ENCODE peak calls at places on chromosomes 12 and 14, in eight cellular contexts. One of them, this sample, is unnamed. For H3K4me1, the result is how much of the 10 kb centered on the place peaks cover.

GRCh38 chr14:61539631-61540030 is 155.7 kb upstream of the HIF1A start:
- DNase-seq in mammary epithelial cell: no peak
- DNase-seq in CD8-positive, alpha-beta T cell: no peak
- DNase-seq in adrenal gland: no peak
- DNase-seq in IMR-90: no peak
- DNase-seq in HCT116: no peak
- DNase-seq in lower lobe of right lung: no peak
- DNase-seq in PC-9: no peak
- DNase-seq in this sample: no peak

GRCh38 chr12:81644503-81644902 is 114.6 kb downstream of the PPFIA2 start:
- DNase-seq in mammary epithelial cell: peak
- DNase-seq in CD8-positive, alpha-beta T cell: no peak
- DNase-seq in adrenal gland: no peak
- DNase-seq in IMR-90: peak
- DNase-seq in HCT116: peak
- DNase-seq in lower lobe of right lung: no peak
- DNase-seq in PC-9: no peak
- DNase-seq in this sample: no peak

GRCh38 chr12:3325736-3326135 is 165.3 kb upstream of the PRMT8 start:
- DNase-seq in mammary epithelial cell: no peak
- DNase-seq in CD8-positive, alpha-beta T cell: no peak
- DNase-seq in adrenal gland: no peak
- DNase-seq in IMR-90: no peak
- DNase-seq in HCT116: no peak
- DNase-seq in lower lobe of right lung: no peak
- DNase-seq in PC-9: no peak
- DNase-seq in this sample: no peak

GRCh38 chr12:13210022-13210539 is 13.6 kb downstream of the EMP1 start:
- DNase-seq in mammary epithelial cell: no peak
- DNase-seq in CD8-positive, alpha-beta T cell: no peak
- DNase-seq in adrenal gland: no peak
- DNase-seq in IMR-90: no peak
- DNase-seq in HCT116: no peak
- DNase-seq in lower lobe of right lung: no peak
- DNase-seq in PC-9: no peak
- DNase-seq in this sample: no peak

GRCh38 chr14:91063119-91063518 is 2.7 kb upstream of the RPS6KA5 start:
- DNase-seq in mammary epithelial cell: peak
- DNase-seq in CD8-positive, alpha-beta T cell: no peak
- DNase-seq in adrenal gland: no peak
- DNase-seq in IMR-90: no peak
- DNase-seq in HCT116: no peak
- DNase-seq in lower lobe of right lung: no peak
- DNase-seq in PC-9: no peak
- DNase-seq in this sample: no peak

GRCh38 chr14:83133986-83134664 is 1600.5 kb upstream of the SEL1L start:
- DNase-seq in mammary epithelial cell: no peak
- DNase-seq in CD8-positive, alpha-beta T cell: no peak
- DNase-seq in adrenal gland: no peak
- DNase-seq in IMR-90: no peak
- DNase-seq in HCT116: no peak
- DNase-seq in lower lobe of right lung: no peak
- DNase-seq in PC-9: no peak
- DNase-seq in this sample: no peak

GRCh38 chr14:91253795-91254323 is 9.4 kb upstream of the GPR68 start:
- DNase-seq in mammary epithelial cell: no peak
- DNase-seq in CD8-positive, alpha-beta T cell: no peak
- DNase-seq in adrenal gland: no peak
- DNase-seq in IMR-90: no peak
- DNase-seq in HCT116: no peak
- DNase-seq in lower lobe of right lung: no peak
- DNase-seq in PC-9: no peak
- DNase-seq in this sample: no peak

GRCh38 chr12:111429760-111430417 is 24.2 kb downstream of the SH2B3 start:
- DNase-seq in mammary epithelial cell: no peak
- DNase-seq in CD8-positive, alpha-beta T cell: peak
- DNase-seq in adrenal gland: no peak
- DNase-seq in IMR-90: no peak
- DNase-seq in HCT116: no peak
- DNase-seq in lower lobe of right lung: no peak
- DNase-seq in PC-9: no peak
- DNase-seq in this sample: no peak

GRCh38 chr14:61872452-61872851 is 110.2 kb downstream of the SNAPC1 start:
- DNase-seq in mammary epithelial cell: no peak
- DNase-seq in CD8-positive, alpha-beta T cell: no peak
- DNase-seq in adrenal gland: no peak
- DNase-seq in IMR-90: no peak
- DNase-seq in HCT116: no peak
- DNase-seq in lower lobe of right lung: no peak
- DNase-seq in PC-9: no peak
- DNase-seq in this sample: no peak

GRCh38 chr12:102356690-102357089 is 123.7 kb downstream of the IGF1 start:
- DNase-seq in mammary epithelial cell: no peak
- DNase-seq in CD8-positive, alpha-beta T cell: no peak
- DNase-seq in adrenal gland: no peak
- DNase-seq in IMR-90: no peak
- DNase-seq in HCT116: no peak
- DNase-seq in lower lobe of right lung: no peak
- DNase-seq in PC-9: no peak
- DNase-seq in this sample: no peak

GRCh38 chr14:104731249-104731924 is 7.4 kb downstream of the ADSS1 start:
- DNase-seq in mammary epithelial cell: no peak
- DNase-seq in CD8-positive, alpha-beta T cell: no peak
- DNase-seq in adrenal gland: no peak
- DNase-seq in IMR-90: no peak
- DNase-seq in HCT116: no peak
- DNase-seq in lower lobe of right lung: no peak
- DNase-seq in PC-9: no peak
- DNase-seq in this sample: no peak
- TF ChIP-seq CTCF in mammary epithelial cell: peak
- TF ChIP-seq CTCF in CD8-positive, alpha-beta T cell: no peak
- TF ChIP-seq CTCF in adrenal gland: peak
- TF ChIP-seq CTCF in IMR-90: peak
- TF ChIP-seq CTCF in HCT116: peak
- TF ChIP-seq CTCF in lower lobe of right lung: peak
- TF ChIP-seq CTCF in PC-9: peak
- TF ChIP-seq CTCF in this sample: peak

DNA sequence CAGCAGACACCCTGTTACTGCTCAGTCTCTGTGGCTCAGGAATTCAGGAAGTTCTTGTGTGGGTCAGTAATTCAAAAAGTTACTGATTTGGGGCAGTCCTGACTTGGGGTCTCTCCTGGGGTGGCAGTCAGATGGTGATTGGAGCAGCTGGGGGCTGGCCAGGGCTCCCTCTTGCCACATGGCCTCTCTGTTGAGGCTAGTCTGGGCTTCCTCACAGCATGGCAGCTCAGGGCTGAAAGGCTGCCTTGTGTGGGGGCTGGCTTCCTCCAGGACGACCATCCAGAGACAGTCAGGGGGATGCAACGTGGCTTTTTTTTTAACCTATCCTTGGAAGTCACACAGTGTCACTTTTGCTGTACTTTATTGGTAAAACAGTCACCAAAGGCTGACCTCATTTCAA is 61.3 kb downstream of the CACNA1C start:
- DNase-seq in mammary epithelial cell: no peak
- DNase-seq in CD8-positive, alpha-beta T cell: no peak
- DNase-seq in adrenal gland: no peak
- DNase-seq in IMR-90: no peak
- DNase-seq in HCT116: no peak
- DNase-seq in lower lobe of right lung: no peak
- DNase-seq in PC-9: no peak
- DNase-seq in this sample: no peak
- H3K4me1 ChIP-seq in mammary epithelial cell: under half
- H3K4me1 ChIP-seq in CD8-positive, alpha-beta T cell: under half
- H3K4me1 ChIP-seq in adrenal gland: under half
- H3K4me1 ChIP-seq in IMR-90: under half
- H3K4me1 ChIP-seq in HCT116: under half
- H3K4me1 ChIP-seq in lower lobe of right lung: under half
- H3K4me1 ChIP-seq in PC-9: under half
- H3K4me1 ChIP-seq in this sample: under half

GRCh38 chr14:23078692-23079116 is 16.2 kb downstream of the ACIN1 start:
- DNase-seq in mammary epithelial cell: peak
- DNase-seq in CD8-positive, alpha-beta T cell: no peak
- DNase-seq in adrenal gland: peak
- DNase-seq in IMR-90: peak
- DNase-seq in HCT116: no peak
- DNase-seq in lower lobe of right lung: peak
- DNase-seq in PC-9: peak
- DNase-seq in this sample: no peak
- TF ChIP-seq CTCF in mammary epithelial cell: no peak
- TF ChIP-seq CTCF in CD8-positive, alpha-beta T cell: no peak
- TF ChIP-seq CTCF in adrenal gland: peak
- TF ChIP-seq CTCF in IMR-90: peak
- TF ChIP-seq CTCF in HCT116: no peak
- TF ChIP-seq CTCF in lower lobe of right lung: no peak
- TF ChIP-seq CTCF in PC-9: no peak
- TF ChIP-seq CTCF in this sample: peak

GRCh38 chr12:96786808-96787207 is 120.2 kb upstream of the NEDD1 start:
- DNase-seq in mammary epithelial cell: no peak
- DNase-seq in CD8-positive, alpha-beta T cell: no peak
- DNase-seq in adrenal gland: no peak
- DNase-seq in IMR-90: no peak
- DNase-seq in HCT116: no peak
- DNase-seq in lower lobe of right lung: no peak
- DNase-seq in PC-9: no peak
- DNase-seq in this sample: no peak
- H3K4me1 ChIP-seq in mammary epithelial cell: under half
- H3K4me1 ChIP-seq in CD8-positive, alpha-beta T cell: under half
- H3K4me1 ChIP-seq in adrenal gland: under half
- H3K4me1 ChIP-seq in IMR-90: under half
- H3K4me1 ChIP-seq in HCT116: under half
- H3K4me1 ChIP-seq in lower lobe of right lung: under half
- H3K4me1 ChIP-seq in PC-9: under half
- H3K4me1 ChIP-seq in this sample: under half

DNA sequence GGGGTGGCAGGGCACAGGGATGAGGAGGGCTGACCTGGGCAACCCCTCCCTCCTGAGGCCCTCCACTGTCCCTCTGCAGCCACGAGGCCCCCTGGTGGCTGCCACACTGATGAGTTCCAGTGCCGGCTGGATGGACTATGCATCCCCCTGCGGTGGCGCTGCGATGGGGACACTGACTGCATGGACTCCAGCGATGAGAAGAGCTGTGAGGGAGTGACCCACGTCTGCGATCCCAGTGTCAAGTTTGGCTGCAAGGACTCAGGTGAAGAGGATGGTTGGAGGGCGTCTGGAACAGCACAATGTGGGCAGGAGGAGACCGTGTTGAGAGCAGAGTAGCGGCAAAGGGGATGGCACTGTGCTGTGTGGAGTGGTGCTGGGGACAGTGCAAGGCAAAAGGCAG is 25.7 kb upstream of the LRP1-AS start:
- DNase-seq in mammary epithelial cell: no peak
- DNase-seq in CD8-positive, alpha-beta T cell: peak
- DNase-seq in adrenal gland: no peak
- DNase-seq in IMR-90: no peak
- DNase-seq in HCT116: no peak
- DNase-seq in lower lobe of right lung: no peak
- DNase-seq in PC-9: no peak
- DNase-seq in this sample: peak
- TF ChIP-seq CTCF in mammary epithelial cell: peak
- TF ChIP-seq CTCF in CD8-positive, alpha-beta T cell: peak
- TF ChIP-seq CTCF in adrenal gland: peak
- TF ChIP-seq CTCF in IMR-90: peak
- TF ChIP-seq CTCF in HCT116: peak
- TF ChIP-seq CTCF in lower lobe of right lung: peak
- TF ChIP-seq CTCF in PC-9: peak
- TF ChIP-seq CTCF in this sample: peak

GRCh38 chr12:92987846-92988621 is 58.9 kb upstream of the EEA1 start:
- DNase-seq in mammary epithelial cell: no peak
- DNase-seq in CD8-positive, alpha-beta T cell: no peak
- DNase-seq in adrenal gland: peak
- DNase-seq in IMR-90: no peak
- DNase-seq in HCT116: no peak
- DNase-seq in lower lobe of right lung: peak
- DNase-seq in PC-9: no peak
- DNase-seq in this sample: no peak
- H3K4me1 ChIP-seq in mammary epithelial cell: under half
- H3K4me1 ChIP-seq in CD8-positive, alpha-beta T cell: under half
- H3K4me1 ChIP-seq in adrenal gland: under half
- H3K4me1 ChIP-seq in IMR-90: under half
- H3K4me1 ChIP-seq in HCT116: under half
- H3K4me1 ChIP-seq in lower lobe of right lung: under half
- H3K4me1 ChIP-seq in PC-9: under half
- H3K4me1 ChIP-seq in this sample: under half

GRCh38 chr14:100539766-100540140 is 47.5 kb downstream of the BEGAIN start:
- DNase-seq in mammary epithelial cell: no peak
- DNase-seq in CD8-positive, alpha-beta T cell: no peak
- DNase-seq in adrenal gland: no peak
- DNase-seq in IMR-90: no peak
- DNase-seq in HCT116: no peak
- DNase-seq in lower lobe of right lung: peak
- DNase-seq in PC-9: no peak
- DNase-seq in this sample: peak

GRCh38 chr14:100541621-100542560 is 45.3 kb downstream of the BEGAIN start:
- DNase-seq in mammary epithelial cell: no peak
- DNase-seq in CD8-positive, alpha-beta T cell: no peak
- DNase-seq in adrenal gland: no peak
- DNase-seq in IMR-90: no peak
- DNase-seq in HCT116: no peak
- DNase-seq in lower lobe of right lung: peak
- DNase-seq in PC-9: no peak
- DNase-seq in this sample: peak

GRCh38 chr14:100540926-100541620 is 46.1 kb downstream of the BEGAIN start:
- DNase-seq in mammary epithelial cell: no peak
- DNase-seq in CD8-positive, alpha-beta T cell: no peak
- DNase-seq in adrenal gland: no peak
- DNase-seq in IMR-90: no peak
- DNase-seq in HCT116: no peak
- DNase-seq in lower lobe of right lung: peak
- DNase-seq in PC-9: no peak
- DNase-seq in this sample: peak

GRCh38 chr14:100539319-100539645 is 47.9 kb downstream of the BEGAIN start:
- DNase-seq in mammary epithelial cell: no peak
- DNase-seq in CD8-positive, alpha-beta T cell: no peak
- DNase-seq in adrenal gland: no peak
- DNase-seq in IMR-90: no peak
- DNase-seq in HCT116: no peak
- DNase-seq in lower lobe of right lung: no peak
- DNase-seq in PC-9: no peak
- DNase-seq in this sample: no peak

DNA sequence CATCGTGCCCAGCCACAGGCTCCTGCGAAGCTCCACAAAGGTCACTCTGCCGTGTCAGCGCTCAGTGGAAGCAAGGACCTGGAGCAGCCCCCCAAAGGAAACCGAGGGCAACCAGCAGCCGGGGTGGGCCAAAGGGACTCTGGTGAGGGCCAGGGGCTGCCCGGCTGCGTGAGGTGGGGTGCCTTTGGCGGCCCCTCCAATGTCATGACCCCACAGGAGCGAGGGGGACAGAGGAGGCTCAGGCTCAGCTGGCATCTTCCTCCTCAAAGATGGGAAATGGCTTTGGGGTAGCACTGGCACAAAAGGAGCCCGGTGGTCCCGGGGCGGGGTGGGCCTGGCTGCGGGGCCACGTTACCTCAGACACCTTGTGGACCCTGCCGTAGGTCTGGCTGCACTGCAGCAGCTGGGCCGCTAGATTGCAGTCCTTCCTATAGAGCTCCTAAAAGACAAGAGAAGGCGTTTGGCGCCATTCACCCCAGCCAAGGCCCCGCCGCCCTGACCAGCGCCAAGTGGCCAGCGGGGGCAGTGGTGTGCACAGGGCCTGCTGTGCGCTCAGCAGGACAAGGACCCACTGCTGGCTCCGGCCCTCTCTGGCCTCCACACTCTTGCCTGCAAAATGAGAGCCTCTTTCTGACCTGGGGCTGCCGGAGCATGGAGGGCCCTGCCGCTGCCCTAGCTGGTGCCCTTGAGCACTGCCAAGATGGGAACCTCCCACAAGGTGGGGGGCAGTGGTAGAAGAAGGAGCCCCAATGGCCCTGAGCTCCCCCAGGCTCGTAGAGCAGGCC is 46.9 kb downstream of the BEGAIN start:
- DNase-seq in mammary epithelial cell: no peak
- DNase-seq in CD8-positive, alpha-beta T cell: no peak
- DNase-seq in adrenal gland: no peak
- DNase-seq in IMR-90: no peak
- DNase-seq in HCT116: no peak
- DNase-seq in lower lobe of right lung: peak
- DNase-seq in PC-9: no peak
- DNase-seq in this sample: peak
- TF ChIP-seq CTCF in mammary epithelial cell: no peak
- TF ChIP-seq CTCF in CD8-positive, alpha-beta T cell: no peak
- TF ChIP-seq CTCF in adrenal gland: peak
- TF ChIP-seq CTCF in IMR-90: peak
- TF ChIP-seq CTCF in HCT116: peak
- TF ChIP-seq CTCF in lower lobe of right lung: no peak
- TF ChIP-seq CTCF in PC-9: no peak
- TF ChIP-seq CTCF in this sample: peak

This sample was measured in RWPE2.